ENCODE peak calls at places on chromosomes 6 and 20, in nine cellular contexts. E is coronary artery, X is cardiac fibroblast, T is astrocyte, Q is PC-9, J is GM20000, L is stomach, P is AG09319, M is AG04450. O is an unnamed sample.

GRCh38 chr6:110938176-110938575 is 20.3 kb upstream of the GTF3C6 start:
- DNase-seq in E (no peak), X (peak; percentile 50), T (peak; percentile 4), Q (peak; percentile 47), J (no peak), L (no peak), P (no peak), M (no peak), O (no peak)

GRCh38 chr6:51820555-51820954 is 266.9 kb downstream of the PKHD1 start:
- DNase-seq in E (no peak), X (no peak), T (no peak), Q (no peak), J (no peak), L (no peak), P (no peak), M (no peak), O (no peak)

GRCh38 chr6:26233608-26234420 is 131.2 kb upstream of the BTN3A2 start:
- DNase-seq in E (no peak), X (peak; percentile 73), T (peak; percentile 58), Q (peak; percentile 73), J (peak; percentile 63), L (peak; percentile 58), P (no peak), M (no peak), O (peak; percentile 69)

GRCh38 chr6:45775026-45775697 is 240.5 kb downstream of the CLIC5 start:
- DNase-seq in E (no peak), X (no peak), T (no peak), Q (no peak), J (no peak), L (no peak), P (no peak), M (no peak), O (no peak)

GRCh38 chr6:104625536-104625935 is 234.2 kb downstream of the HACE1 start:
- DNase-seq in E (no peak), X (peak; percentile 95), T (peak; percentile 60), Q (peak; percentile 72), J (no peak), L (no peak), P (no peak), M (no peak), O (peak; percentile 56)

GRCh38 chr20:7285918-7286556 is 518.6 kb downstream of the BMP2 start:
- DNase-seq in E (peak; percentile 75), X (peak; percentile 95), T (peak; percentile 62), Q (peak; percentile 40), J (peak; percentile 24), L (peak; percentile 79), P (peak; percentile 70), M (peak; percentile 23), O (peak; percentile 60)

GRCh38 chr20:59662856-59663512 is 58.6 kb downstream of the PHACTR3 start:
- DNase-seq in E (peak; percentile 22), X (no peak), T (no peak), Q (no peak), J (no peak), L (peak; percentile 8), P (no peak), M (no peak), O (no peak)

GRCh38 chr6:118660218-118660569 is 8.8 kb upstream of the CEP85L start:
- DNase-seq in E (no peak), X (peak; percentile 20), T (no peak), Q (no peak), J (no peak), L (no peak), P (no peak), M (no peak), O (peak; percentile 7)

GRCh38 chr20:57664924-57665588 is 44.8 kb downstream of the PMEPA1 start:
- DNase-seq in E (no peak), X (no peak), T (no peak), Q (no peak), J (no peak), L (no peak), P (no peak), M (no peak), O (no peak)

GRCh38 chr6:109455161-109455501 is 441 bp downstream of the MICAL1 start:
- DNase-seq in E (no peak), X (no peak), T (no peak), Q (no peak), J (peak; percentile 66), L (no peak), P (no peak), M (no peak), O (peak; percentile 27)

GRCh38 chr6:53335224-53335994 is 13.3 kb downstream of the ELOVL5 start:
- DNase-seq in E (no peak), X (no peak), T (no peak), Q (no peak), J (peak; percentile 65), L (peak; percentile 40), P (no peak), M (no peak), O (no peak)

GRCh38 chr6:43952746-43953145 is 174.5 kb downstream of the MRPL14 start:
- DNase-seq in E (no peak), X (peak; percentile 33), T (no peak), Q (no peak), J (no peak), L (no peak), P (no peak), M (no peak), O (peak; percentile 53)
- TF ChIP-seq CTCF in E (no peak), X (peak; percentile 29), T (no peak), Q (peak; percentile 18), J (no peak), L (no peak), P (no peak), M (no peak), O (peak; percentile 17)

GRCh38 chr6:142300302-142300701 is 1.5 kb upstream of the ADGRG6 start:
- DNase-seq in E (no peak), X (peak; percentile 26), T (peak; percentile 27), Q (no peak), J (no peak), L (no peak), P (no peak), M (no peak), O (no peak)

GRCh38 chr6:142302427-142303190 is 802 bp downstream of the ADGRG6 start:
- DNase-seq in E (no peak), X (no peak), T (no peak), Q (peak; percentile 87), J (no peak), L (no peak), P (no peak), M (no peak), O (peak; percentile 53)

GRCh38 chr6:142300758-142301251 is 1.0 kb upstream of the ADGRG6 start:
- DNase-seq in E (no peak), X (peak; percentile 82), T (peak; percentile 77), Q (peak; percentile 88), J (no peak), L (peak; percentile 80), P (no peak), M (no peak), O (peak; percentile 70)

GRCh38 chr6:142303191-142303564 is 1.4 kb downstream of the ADGRG6 start:
- DNase-seq in E (no peak), X (no peak), T (no peak), Q (no peak), J (no peak), L (no peak), P (no peak), M (no peak), O (no peak)

DNA sequence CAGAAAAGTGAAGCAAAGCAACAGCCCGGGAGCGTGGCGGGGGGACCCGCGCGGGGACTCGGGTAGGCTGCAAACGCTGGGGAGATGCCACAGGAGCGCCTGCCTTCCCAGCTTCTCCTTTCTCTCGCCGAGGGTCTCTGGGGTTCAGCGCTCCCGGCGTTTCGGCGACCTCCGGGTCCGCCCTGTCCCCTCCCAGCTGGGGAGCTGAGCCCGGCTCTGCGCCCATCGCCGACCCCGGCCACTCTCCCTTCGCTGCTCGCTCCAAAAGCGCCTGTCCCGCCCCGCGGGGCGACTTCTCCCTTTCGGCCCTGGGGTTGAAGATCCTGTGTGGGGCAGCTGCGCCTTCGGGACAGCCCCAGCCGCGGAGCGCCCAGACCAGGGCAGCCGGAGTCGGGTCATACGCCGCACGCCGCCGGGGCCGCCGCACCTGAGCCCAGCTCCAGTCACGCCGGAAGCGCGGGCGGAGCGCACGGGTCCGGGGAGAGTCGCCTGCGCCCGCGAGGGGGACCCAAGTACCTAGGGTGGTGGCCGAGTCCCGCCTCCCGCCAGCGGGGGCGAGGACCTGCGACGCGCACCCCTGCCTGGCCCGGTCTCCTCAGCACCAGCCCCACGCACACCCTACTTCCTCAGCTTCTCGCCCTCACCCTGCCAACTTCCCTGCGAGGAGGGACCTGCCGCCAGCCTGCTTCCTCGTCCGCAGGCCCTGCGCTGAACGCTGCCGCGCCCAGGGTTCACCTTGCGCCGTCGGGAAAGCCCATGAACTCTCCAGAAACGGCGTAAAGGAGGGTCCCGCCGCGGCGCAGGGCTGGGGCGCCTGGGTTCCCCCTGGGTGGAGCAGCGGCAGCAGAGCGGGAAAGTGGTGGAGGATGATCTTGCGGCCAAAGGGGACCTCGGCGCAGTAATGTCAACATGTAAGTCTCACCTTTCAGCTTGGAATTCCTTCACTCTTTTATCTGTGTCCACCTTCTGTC is at the start of gene ADGRG6:
- DNase-seq in E (no peak), X (peak; percentile 32), T (peak; percentile 22), Q (peak; percentile 61), J (peak; percentile 43), L (peak; percentile 58), P (no peak), M (no peak), O (peak; percentile 77)
- TF ChIP-seq CTCF in E (no peak), X (no peak), T (no peak), Q (no peak), J (no peak), L (no peak), P (peak; percentile 2), M (no peak), O (no peak)

DNA sequence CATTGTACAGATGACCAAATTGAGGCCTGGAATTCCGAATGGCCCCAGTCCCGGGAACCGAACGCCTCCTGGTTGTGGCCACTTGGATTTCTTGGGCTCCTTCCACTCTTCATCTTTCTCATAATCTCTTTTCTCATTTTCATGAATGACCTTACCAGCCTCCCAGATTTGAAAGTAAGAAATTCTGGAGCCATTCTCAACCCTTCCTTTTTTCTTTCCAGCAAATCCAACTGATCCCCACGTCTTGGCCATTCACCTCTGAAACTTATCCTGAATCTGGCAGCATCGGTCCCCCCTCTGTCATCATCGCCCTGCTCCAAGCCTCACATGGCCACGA is 5.9 kb upstream of the SLC12A5 start:
- DNase-seq in E (no peak), X (no peak), T (no peak), Q (no peak), J (no peak), L (no peak), P (no peak), M (no peak), O (no peak)
- TF ChIP-seq CTCF in E (no peak), X (no peak), T (no peak), Q (no peak), J (no peak), L (no peak), P (no peak), M (no peak), O (no peak)

DNA sequence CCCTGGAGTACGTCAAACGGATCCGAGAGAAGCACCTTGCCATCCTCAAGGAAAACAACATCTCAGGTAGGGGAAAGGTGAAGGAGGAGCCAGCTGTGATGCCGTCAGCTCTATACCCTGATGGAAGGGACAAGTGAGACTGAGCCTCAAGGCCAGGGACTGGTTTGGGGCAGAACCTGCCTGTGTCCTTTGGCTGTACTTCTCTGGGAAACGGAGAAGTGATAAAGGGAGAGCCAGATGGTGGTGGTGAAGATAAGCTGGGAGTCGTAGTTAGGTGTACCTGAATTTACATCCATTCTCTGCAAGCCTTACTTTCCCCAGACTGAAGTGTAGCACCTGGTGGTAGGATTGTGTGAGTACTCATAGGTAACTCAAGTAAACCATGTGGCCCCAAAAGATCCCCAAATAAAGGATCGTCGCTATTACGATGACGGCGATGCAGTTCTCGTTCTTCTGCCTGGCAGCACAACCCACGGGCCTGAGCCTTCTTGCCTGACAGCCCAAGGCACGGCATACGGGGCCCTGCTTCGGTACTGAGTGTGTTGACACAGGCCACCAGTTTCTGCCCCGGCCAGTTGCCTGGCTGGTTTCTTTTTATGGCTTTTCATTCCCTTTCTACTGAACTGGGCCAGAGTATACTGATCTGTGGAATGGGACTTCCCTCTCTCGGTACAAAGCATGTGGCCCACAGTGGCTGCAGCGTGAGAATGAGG is 10.6 kb downstream of the PCIF1 start:
- DNase-seq in E (no peak), X (no peak), T (no peak), Q (peak; percentile 29), J (no peak), L (no peak), P (no peak), M (no peak), O (no peak)
- TF ChIP-seq CTCF in E (no peak), X (peak; percentile 8), T (peak; percentile 14), Q (peak; percentile 41), J (no peak), L (no peak), P (no peak), M (no peak), O (no peak)

O was measured in Calu3.